ENCODE peak calls at places on chromosomes 2 and 18, in six cellular contexts. A is psoas muscle; L is GM23248; C is astrocyte of the spinal cord; K is left ventricle myocardium inferior; S is CD8-positive, alpha-beta T cell. W is an unnamed sample.

GRCh38 chr2:72142743-72143440 is 4.8 kb downstream of the CYP26B1 start:
- DNase-seq in A (peak), L (peak), C (no peak), K (peak), S (peak), W (no peak)

GRCh38 chr2:135531231-135532197 is at the start of gene R3HDM1:
- DNase-seq in A (peak), L (peak), C (peak), K (peak), S (peak), W (peak)

GRCh38 chr2:217952409-217952808 is 50.4 kb downstream of the TNS1 start:
- DNase-seq in A (no peak), L (no peak), C (no peak), K (no peak), S (no peak), W (no peak)

GRCh38 chr18:46950064-46950656 is 32.8 kb downstream of the KATNAL2 start:
- DNase-seq in A (no peak), L (peak), C (peak), K (no peak), S (no peak), W (peak)

GRCh38 chr18:58100154-58100553 is 56.1 kb downstream of the NEDD4L start:
- DNase-seq in A (no peak), L (no peak), C (no peak), K (no peak), S (no peak), W (no peak)

GRCh38 chr18:49249523-49249922 is 210.9 kb downstream of the DYM start:
- DNase-seq in A (no peak), L (peak), C (peak), K (no peak), S (no peak), W (peak)

GRCh38 chr2:25065768-25066167 is 23.9 kb downstream of the EFR3B start:
- DNase-seq in A (no peak), L (no peak), C (no peak), K (no peak), S (no peak), W (no peak)

GRCh38 chr2:208556954-208557601 is 150.5 kb downstream of the PTH2R start:
- DNase-seq in A (no peak), L (no peak), C (no peak), K (no peak), S (no peak), W (no peak)

GRCh38 chr2:9310390-9310789 is 103.8 kb downstream of the ASAP2 start:
- DNase-seq in A (peak), L (peak), C (peak), K (peak), S (no peak), W (peak)

DNA sequence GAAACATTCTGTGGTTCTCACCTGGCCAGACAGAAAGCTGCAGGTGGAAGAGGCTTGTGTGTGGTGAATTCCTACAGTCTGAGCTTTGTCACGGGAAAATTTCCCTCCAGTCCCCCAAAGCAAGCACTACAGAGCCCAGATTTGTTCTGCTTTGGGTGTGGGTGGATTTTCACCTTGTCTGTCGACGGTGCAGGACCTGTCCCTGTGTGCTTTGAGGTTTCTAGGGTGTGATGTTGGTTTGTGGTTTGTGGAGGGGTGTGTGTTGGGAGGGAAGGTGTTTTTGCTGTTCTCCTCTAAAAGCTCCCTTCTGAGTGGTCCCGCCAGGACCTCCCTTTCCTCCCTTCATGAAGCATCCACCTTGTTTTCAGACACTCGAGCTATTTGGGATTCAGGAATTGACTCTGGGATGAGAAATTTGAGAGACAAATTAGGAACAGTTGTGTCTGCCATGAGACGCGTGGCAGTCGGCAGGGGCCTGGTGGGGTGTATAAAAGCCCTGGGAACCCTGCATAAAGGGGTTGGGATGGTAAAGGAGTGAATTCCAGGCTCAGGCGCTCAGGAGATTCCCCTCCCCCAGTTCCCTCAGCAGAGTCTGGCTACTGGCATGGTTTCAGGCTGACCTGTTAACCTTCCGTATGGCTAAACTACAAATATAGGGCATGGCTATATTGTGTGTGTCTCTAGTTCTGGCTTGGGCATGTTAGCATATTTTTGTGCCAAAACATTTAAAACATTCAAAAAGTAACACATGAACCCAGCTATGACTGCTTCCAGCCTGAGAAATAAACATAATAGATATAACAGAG is 65.5 kb downstream of the DGKD start:
- DNase-seq in A (no peak), L (no peak), C (no peak), K (no peak), S (peak), W (peak)
- H3K4me3 ChIP-seq in A (peak), L (no peak), C (no peak), K (peak), S (peak), W (no peak)

GRCh38 chr2:47568164-47568861 is 165.4 kb downstream of the MSH2 start:
- DNase-seq in A (no peak), L (no peak), C (no peak), K (no peak), S (no peak), W (no peak)
- H3K4me3 ChIP-seq in A (no peak), L (no peak), C (no peak), K (no peak), S (no peak), W (no peak)

DNA sequence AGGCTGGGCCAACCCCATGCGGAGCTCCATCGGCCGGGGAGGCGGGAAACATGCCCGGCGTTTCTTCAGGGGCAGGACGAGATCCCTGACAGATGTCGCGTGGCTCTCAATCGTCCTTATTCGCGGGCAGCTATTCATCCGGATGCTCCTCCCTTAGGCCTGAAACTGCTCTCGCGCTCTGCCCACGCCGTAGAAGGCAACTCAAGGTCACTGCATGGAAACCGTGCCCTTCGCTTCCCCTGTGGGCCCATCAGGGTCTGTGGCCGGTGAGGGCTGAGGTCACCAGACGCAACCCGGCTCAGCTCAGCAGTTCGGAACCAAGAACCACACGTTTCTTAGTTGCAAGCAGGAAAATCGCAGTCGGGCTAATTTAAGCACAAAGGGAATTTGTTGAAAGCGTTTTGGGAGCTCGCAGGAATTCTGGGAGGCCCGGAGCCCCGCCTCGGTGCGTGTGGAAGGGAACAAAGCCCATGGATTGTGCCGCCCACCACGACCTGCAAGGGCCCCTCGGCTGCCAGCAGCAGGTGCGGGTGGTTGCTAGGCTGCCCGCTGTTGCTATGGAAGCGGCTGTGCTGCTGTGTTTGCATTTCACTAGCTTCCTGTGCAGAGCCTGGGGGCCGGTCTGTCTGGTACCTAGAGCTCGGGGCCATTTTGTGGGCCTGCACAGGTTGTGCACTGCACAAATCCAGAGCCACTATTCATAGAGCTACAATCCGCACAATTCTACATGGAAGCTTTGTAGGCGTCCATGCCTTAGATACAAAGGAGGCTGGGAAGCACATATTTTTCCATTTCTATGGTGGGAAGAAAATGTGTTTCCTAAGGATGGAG is 6.1 kb upstream of the ALLC start:
- DNase-seq in A (peak), L (peak), C (peak), K (no peak), S (peak), W (no peak)
- H3K4me3 ChIP-seq in A (peak), L (peak), C (peak), K (peak), S (peak), W (peak)

GRCh38 chr2:219434718-219435525 is at the start of gene SPEG:
- DNase-seq in A (peak), L (peak), C (no peak), K (no peak), S (no peak), W (no peak)
- H3K4me3 ChIP-seq in A (peak), L (peak), C (no peak), K (peak), S (no peak), W (no peak)

GRCh38 chr2:238286095-238286494 is 2.3 kb downstream of the PER2 start:
- DNase-seq in A (no peak), L (no peak), C (no peak), K (no peak), S (no peak), W (no peak)

GRCh38 chr2:238287702-238288649 is at the start of gene PER2:
- DNase-seq in A (peak), L (peak), C (peak), K (peak), S (peak), W (peak)

GRCh38 chr2:238286551-238286950 is 1.9 kb downstream of the PER2 start:
- DNase-seq in A (peak), L (peak), C (peak), K (peak), S (no peak), W (peak)

GRCh38 chr2:238285653-238286082 is 2.7 kb downstream of the PER2 start:
- DNase-seq in A (peak), L (peak), C (peak), K (peak), S (no peak), W (peak)

GRCh38 chr2:238286987-238287386 is 1.4 kb downstream of the PER2 start:
- DNase-seq in A (peak), L (peak), C (peak), K (no peak), S (no peak), W (peak)
- H3K4me3 ChIP-seq in A (peak), L (peak), C (peak), K (peak), S (no peak), W (peak)

GRCh38 chr2:201073071-201073470 is 1.3 kb downstream of the NDUFB3 start:
- DNase-seq in A (no peak), L (no peak), C (no peak), K (no peak), S (no peak), W (no peak)

GRCh38 chr2:201070966-201071304 is 536 bp downstream of the HYCC2 start:
- DNase-seq in A (no peak), L (peak), C (peak), K (no peak), S (no peak), W (peak)

GRCh38 chr2:201071305-201072200 is at the start of the genes HYCC2 and NDUFB3:
- DNase-seq in A (peak), L (peak), C (peak), K (peak), S (peak), W (peak)

GRCh38 chr2:201074996-201075395 is 3.2 kb downstream of the NDUFB3 start:
- DNase-seq in A (no peak), L (no peak), C (no peak), K (no peak), S (no peak), W (no peak)

GRCh38 chr2:201072201-201072530 is 365 bp downstream of the NDUFB3 start:
- DNase-seq in A (no peak), L (no peak), C (no peak), K (no peak), S (no peak), W (no peak)
- H3K4me3 ChIP-seq in A (peak), L (peak), C (peak), K (peak), S (peak), W (peak)

DNA sequence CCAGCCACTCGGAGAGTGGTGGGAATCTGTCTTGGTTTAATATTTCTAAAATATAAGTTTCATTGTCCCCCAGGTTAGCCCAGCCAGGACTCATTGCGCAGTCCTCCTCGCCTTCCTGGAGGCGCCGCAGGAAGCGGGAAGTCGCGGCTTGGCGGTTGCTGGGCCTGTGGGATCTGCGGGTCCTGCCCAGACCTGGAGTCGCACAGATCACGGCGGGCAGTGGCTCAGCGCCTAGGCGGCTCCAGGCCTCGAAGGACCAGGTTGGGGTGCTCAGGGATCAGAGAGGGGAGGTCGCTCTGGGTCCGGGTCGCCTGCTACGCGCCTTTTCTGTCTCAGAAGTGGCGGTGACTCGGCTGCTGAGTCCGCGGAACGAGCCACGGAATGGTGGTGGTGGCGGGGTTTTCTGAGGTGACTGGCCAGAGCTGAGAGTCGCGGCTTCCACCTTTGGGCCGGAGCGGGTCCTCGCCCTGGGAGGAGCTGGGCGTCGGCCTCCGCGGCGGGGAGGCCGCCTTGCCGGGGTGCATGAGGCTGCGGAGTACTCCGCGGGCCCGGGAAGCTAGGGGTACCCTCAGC is 2.7 kb downstream of the HOXD3 start:
- DNase-seq in A (no peak), L (no peak), C (no peak), K (no peak), S (no peak), W (no peak)
- H3K4me3 ChIP-seq in A (peak), L (no peak), C (no peak), K (peak), S (no peak), W (peak)